ENCODE peak calls at places on chromosomes 4 and X, in ten cellular contexts. P is fibroblast of lung; J is tibial nerve; S is cardiac muscle cell; L is heart right ventricle; K is CD8-positive, alpha-beta T cell; N is lower lobe of right lung; Y is A549; G is stomach; I is tibial artery. M is an unnamed sample.

GRCh38 chr4:121717680-121718237 is 21.0 kb upstream of the ANXA5 start:
- DNase-seq in P (peak; percentile 89), J (peak; percentile 41), S (no peak), L (no peak), K (no peak), N (no peak), Y (no peak), G (no peak), I (peak; percentile 26), M (no peak)

GRCh38 chr4:128521634-128522253 is 234.1 kb upstream of the PGRMC2 start:
- DNase-seq in P (peak; percentile 41), J (no peak), S (no peak), L (no peak), K (no peak), N (no peak), Y (peak; percentile 33), G (no peak), I (no peak), M (no peak)

GRCh38 chrX:45515262-45516215 is 314.9 kb upstream of the DIPK2B start:
- DNase-seq in P (peak; percentile 95), J (peak; percentile 45), S (peak; percentile 26), L (peak; percentile 30), K (no peak), N (peak; percentile 67), Y (peak; percentile 56), G (peak; percentile 42), I (peak; percentile 79), M (no peak)

GRCh38 chr4:153668647-153669046 is 15.4 kb upstream of the TLR2 start:
- DNase-seq in P (no peak), J (no peak), S (no peak), L (no peak), K (no peak), N (no peak), Y (no peak), G (no peak), I (no peak), M (no peak)

GRCh38 chr4:10083861-10084641 is 32.5 kb downstream of the WDR1 start:
- DNase-seq in P (no peak), J (no peak), S (no peak), L (no peak), K (no peak), N (peak; percentile 44), Y (no peak), G (peak; percentile 24), I (peak; percentile 18), M (peak; percentile 64)

GRCh38 chr4:156346959-156347385 is 393.3 kb upstream of the CTSO start:
- DNase-seq in P (no peak), J (no peak), S (no peak), L (no peak), K (no peak), N (no peak), Y (no peak), G (no peak), I (no peak), M (no peak)

GRCh38 chr4:148056879-148057278 is 325.0 kb downstream of the ARHGAP10 start:
- DNase-seq in P (peak; percentile 49), J (peak; percentile 54), S (no peak), L (peak; percentile 52), K (peak; percentile 55), N (peak; percentile 73), Y (no peak), G (peak; percentile 52), I (peak; percentile 58), M (peak; percentile 77)

GRCh38 chr4:123037809-123038208 is 115.4 kb upstream of the NUDT6 start:
- DNase-seq in P (peak; percentile 47), J (no peak), S (no peak), L (no peak), K (no peak), N (no peak), Y (no peak), G (no peak), I (no peak), M (no peak)

GRCh38 chr4:8276358-8277240 is 7.0 kb downstream of the HTRA3 start:
- DNase-seq in P (peak; percentile 47), J (no peak), S (no peak), L (peak; percentile 56), K (no peak), N (no peak), Y (no peak), G (peak; percentile 77), I (no peak), M (peak; percentile 80)

GRCh38 chr4:94498502-94498901 is 46.8 kb downstream of the PDLIM5 start:
- DNase-seq in P (no peak), J (no peak), S (no peak), L (no peak), K (no peak), N (no peak), Y (no peak), G (no peak), I (no peak), M (no peak)

GRCh38 chr4:22607382-22607781 is 85.4 kb upstream of the GBA3 start:
- DNase-seq in P (peak; percentile 51), J (no peak), S (peak; percentile 63), L (no peak), K (peak; percentile 13), N (no peak), Y (peak; percentile 8), G (peak; percentile 61), I (peak; percentile 30), M (peak; percentile 47)
- TF ChIP-seq CTCF in P (peak; percentile 73), J (peak; percentile 43), S (peak; percentile 63), L (peak; percentile 38), K (peak; percentile 43), N (peak; percentile 50), Y (no peak), G (peak; percentile 58), I (peak; percentile 48), M (peak; percentile 33)

GRCh38 chrX:113962338-113962737 is 621.5 kb upstream of the HTR2C start:
- DNase-seq in P (no peak), J (no peak), S (no peak), L (no peak), K (no peak), N (no peak), Y (no peak), G (no peak), I (no peak), M (no peak)

GRCh38 chrX:113954297-113954696 is 629.6 kb upstream of the HTR2C start:
- DNase-seq in P (no peak), J (no peak), S (no peak), L (no peak), K (no peak), N (no peak), Y (no peak), G (no peak), I (no peak), M (no peak)

GRCh38 chrX:113959912-113960626 is 623.8 kb upstream of the HTR2C start:
- DNase-seq in P (no peak), J (no peak), S (no peak), L (no peak), K (no peak), N (no peak), Y (no peak), G (no peak), I (no peak), M (no peak)
- H3K27ac ChIP-seq in P (no peak overlapping the region), J (no peak overlapping the region), S (no peak overlapping the region), L (no peak overlapping the region), K (no peak overlapping the region), N (no peak overlapping the region), Y (no peak overlapping the region), G (no peak overlapping the region), I (no peak overlapping the region), M (no peak overlapping the region)

GRCh38 chr4:1792832-1793495 is at the start of gene FGFR3:
- DNase-seq in P (no peak), J (no peak), S (peak; percentile 87), L (peak; percentile 19), K (peak; percentile 27), N (no peak), Y (peak; percentile 54), G (peak; percentile 45), I (no peak), M (no peak)
- H3K4me3 ChIP-seq in P (no peak within 1 kb of the TSS), J (peak within 1 kb of the TSS; percentile 61), S (peak within 1 kb of the TSS; percentile 54), L (peak within 1 kb of the TSS; percentile 54), K (peak within 1 kb of the TSS; percentile 15), N (peak within 1 kb of the TSS; percentile 64), Y (peak within 1 kb of the TSS; percentile 62), G (peak within 1 kb of the TSS; percentile 64), I (peak within 1 kb of the TSS; percentile 58), M (peak within 1 kb of the TSS; percentile 43)

GRCh38 chr4:186710521-186711119 is 13.0 kb downstream of the FAT1 start:
- DNase-seq in P (no peak), J (no peak), S (no peak), L (no peak), K (no peak), N (no peak), Y (no peak), G (no peak), I (no peak), M (no peak)
- TF ChIP-seq CTCF in P (no peak), J (no peak), S (no peak), L (no peak), K (no peak), N (no peak), Y (no peak), G (no peak), I (no peak), M (no peak)

GRCh38 chrX:5117816-5118215 is 1110.9 kb downstream of the NLGN4X start:
- DNase-seq in P (no peak), J (no peak), S (no peak), L (no peak), K (no peak), N (no peak), Y (no peak), G (no peak), I (no peak), M (no peak)
- H3K27ac ChIP-seq in P (no peak overlapping the region), J (no peak overlapping the region), S (no peak overlapping the region), L (no peak overlapping the region), K (no peak overlapping the region), N (no peak overlapping the region), Y (no peak overlapping the region), G (no peak overlapping the region), I (no peak overlapping the region), M (no peak overlapping the region)

GRCh38 chr4:186669735-186670134 is 53.9 kb downstream of the FAT1 start:
- DNase-seq in P (no peak), J (no peak), S (peak; percentile 58), L (no peak), K (no peak), N (no peak), Y (no peak), G (no peak), I (no peak), M (no peak)
- H3K4me3 ChIP-seq in P (no peak overlapping the region), J (no peak overlapping the region), S (no peak overlapping the region), L (no peak overlapping the region), K (no peak overlapping the region), N (no peak overlapping the region), Y (no peak overlapping the region), G (no peak overlapping the region), I (peak overlapping the region; percentile 42), M (no peak overlapping the region)

DNA sequence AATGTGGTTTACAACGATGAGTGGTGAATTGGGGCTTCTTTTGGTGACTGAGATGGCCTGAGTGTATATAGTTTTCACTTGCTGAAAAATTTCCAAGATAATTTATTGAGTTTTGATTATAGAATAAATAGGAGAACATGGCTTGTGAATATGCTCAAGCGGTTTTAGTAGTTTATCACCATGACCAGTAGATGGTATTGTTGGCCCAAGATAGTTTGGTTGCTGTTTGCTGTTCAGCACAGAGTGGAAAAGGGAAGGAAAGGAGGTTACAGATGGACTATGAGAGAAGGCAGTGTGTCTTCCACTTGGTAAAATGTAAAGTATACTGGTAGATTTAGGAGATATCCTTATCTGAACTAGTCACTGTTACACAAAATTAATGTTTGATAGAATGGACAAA is 55.8 kb upstream of the POU4F2 start:
- DNase-seq in P (no peak), J (no peak), S (no peak), L (no peak), K (no peak), N (no peak), Y (no peak), G (no peak), I (no peak), M (no peak)
- TF ChIP-seq CTCF in P (no peak), J (no peak), S (no peak), L (no peak), K (no peak), N (no peak), Y (no peak), G (no peak), I (no peak), M (no peak)

GRCh38 chrX:13009256-13009655 is 34.3 kb downstream of the TMSB4X start:
- DNase-seq in P (no peak), J (no peak), S (no peak), L (no peak), K (no peak), N (peak; percentile 61), Y (no peak), G (no peak), I (no peak), M (peak; percentile 60)
- H3K27ac ChIP-seq in P (no peak overlapping the region), J (no peak overlapping the region), S (no peak overlapping the region), L (no peak overlapping the region), K (no peak overlapping the region), N (no peak overlapping the region), Y (peak overlapping the region; percentile 86), G (peak overlapping the region; percentile 61), I (peak overlapping the region; percentile 28), M (no peak overlapping the region)

M was measured in left lung.